ENCODE peak calls at places on chromosomes 6 and 20, in six cellular contexts. F, P, U, C, G and Y are unnamed samples.

GRCh38 chr20:44526129-44526528 is 4.3 kb upstream of the SERINC3 start:
- DNase-seq in C (peak; percentile 65), U (peak; percentile 52), P (no peak), F (peak; percentile 67), G (peak; percentile 21), Y (peak; percentile 27)

GRCh38 chr6:2376429-2377355 is 131.3 kb upstream of the GMDS start:
- DNase-seq in C (no peak), P (peak; percentile 34), U (peak; percentile 31), G (peak; percentile 82), F (peak; percentile 88), Y (peak; percentile 71)

GRCh38 chr6:44512868-44513641 is 125.5 kb downstream of the CDC5L start:
- DNase-seq in G (no peak), C (no peak), P (peak; percentile 41), U (no peak), F (peak; percentile 61), Y (no peak)

GRCh38 chr20:64103871-64104666 is 3.3 kb downstream of the NPBWR2 start:
- DNase-seq in U (no peak), P (no peak), C (no peak), F (no peak), G (no peak), Y (no peak)

GRCh38 chr6:26576929-26577719 is 19.6 kb upstream of the ABT1 start:
- DNase-seq in C (peak; percentile 86), U (peak; percentile 88), F (peak; percentile 63), P (peak; percentile 87), G (peak; percentile 86), Y (peak; percentile 71)

GRCh38 chr6:151683381-151683780 is 124.1 kb upstream of the ESR1 start:
- DNase-seq in F (no peak), C (no peak), G (no peak), U (no peak), P (no peak), Y (no peak)

GRCh38 chr6:8047466-8048292 is 16.5 kb downstream of the BLOC1S5 start:
- DNase-seq in P (peak; percentile 42), U (peak; percentile 35), C (peak; percentile 72), F (peak; percentile 47), G (no peak), Y (peak; percentile 53)

GRCh38 chr6:128394171-128394570 is 126.2 kb downstream of the PTPRK start:
- DNase-seq in G (no peak), P (peak; percentile 66), C (peak; percentile 66), F (peak; percentile 27), U (peak; percentile 44), Y (peak; percentile 27)

GRCh38 chr20:21102252-21102609 is 3.9 kb downstream of the LINC00237 start:
- DNase-seq in C (no peak), U (no peak), P (no peak), F (no peak), G (no peak), Y (no peak)

GRCh38 chr20:10761786-10762185 is 88.0 kb upstream of the JAG1 start:
- DNase-seq in U (peak; percentile 58), P (peak; percentile 62), F (peak; percentile 87), G (no peak), C (peak; percentile 94), Y (peak; percentile 16)

GRCh38 chr6:75563032-75563431 is 38.6 kb upstream of the SENP6 start:
- DNase-seq in G (peak; percentile 42), C (peak; percentile 66), F (peak; percentile 16), U (peak; percentile 47), P (peak; percentile 18), Y (peak; percentile 38)

GRCh38 chr6:98921038-98921437 is 26.7 kb downstream of the FBXL4 start:
- DNase-seq in P (no peak), C (peak; percentile 27), F (no peak), U (peak; percentile 10), G (no peak), Y (no peak)

GRCh38 chr6:90021701-90022100 is 127.4 kb downstream of the GJA10 start:
- DNase-seq in P (no peak), F (no peak), C (no peak), G (no peak), U (no peak), Y (no peak)

GRCh38 chr6:136501081-136501480 is 49.1 kb downstream of the MAP7 start:
- DNase-seq in U (no peak), F (no peak), P (no peak), G (no peak), C (no peak), Y (no peak)

GRCh38 chr20:46964299-46965123 is 69.9 kb downstream of the EYA2 start:
- DNase-seq in C (no peak), P (no peak), F (no peak), U (no peak), G (no peak), Y (no peak)

GRCh38 chr20:5039255-5039657 is 37.9 kb upstream of the SLC23A2 start:
- DNase-seq in C (no peak), F (no peak), U (no peak), G (no peak), P (no peak), Y (no peak)

DNA sequence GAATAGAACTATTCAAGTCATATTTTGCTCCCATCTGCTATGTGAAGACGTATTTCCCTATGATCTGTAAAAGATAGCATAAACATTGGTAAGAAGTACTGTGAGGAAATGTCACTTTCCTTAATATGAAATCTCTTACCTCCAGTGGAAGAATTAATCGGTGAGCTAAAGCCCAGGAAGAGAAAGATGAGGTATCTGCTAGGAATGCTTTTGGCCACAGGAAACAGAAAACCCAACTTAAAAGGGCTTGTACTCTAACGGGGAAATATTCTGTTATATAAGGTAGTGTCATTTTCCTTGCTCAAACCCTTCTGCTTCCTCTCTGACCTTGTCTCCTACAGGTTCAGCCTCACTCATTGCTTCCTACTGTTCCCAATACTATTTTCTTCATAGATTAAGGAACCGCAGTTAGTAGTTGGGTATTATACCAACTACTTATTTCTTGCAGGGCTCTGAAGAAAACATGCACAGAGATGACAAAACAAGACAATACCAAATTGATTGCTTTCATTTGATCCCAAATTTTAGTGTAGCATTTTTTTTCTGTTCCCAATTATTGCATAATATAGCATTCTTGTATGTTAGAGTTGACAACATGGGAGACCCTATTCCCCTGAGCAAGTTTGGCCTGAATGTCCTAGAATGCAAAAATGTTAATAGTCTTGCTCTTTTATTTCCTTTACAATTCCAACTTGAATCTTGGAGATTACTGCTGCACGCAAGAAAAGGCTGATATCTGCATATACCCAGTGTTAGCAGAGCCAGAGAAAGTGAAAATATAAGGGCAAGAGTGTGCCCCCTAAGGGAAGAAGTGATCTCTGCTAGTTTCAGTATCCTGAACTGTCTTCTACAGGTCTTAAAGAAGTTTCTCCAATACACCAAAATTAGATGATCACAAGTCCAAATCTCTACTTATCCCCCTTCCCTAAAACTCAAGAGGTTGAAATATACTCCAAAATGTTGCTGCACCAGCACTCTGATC is 65.3 kb downstream of the AFG1L start:
- DNase-seq in F (peak; percentile 50), G (no peak), P (no peak), C (peak; percentile 48), U (peak; percentile 47), Y (no peak)
- TF ChIP-seq CTCF in F (no peak), G (peak; percentile 28), P (no peak), C (peak; percentile 32), U (no peak), Y (peak; percentile 29)

GRCh38 chr20:41387433-41387832 is 20.8 kb upstream of the EMILIN3 start:
- DNase-seq in P (no peak), C (peak; percentile 50), G (no peak), F (no peak), U (no peak), Y (no peak)
- TF ChIP-seq CTCF in P (peak; percentile 9), C (peak; percentile 41), G (no peak), F (no peak), U (no peak), Y (no peak)

GRCh38 chr6:73898599-73898998 is 202.6 kb downstream of the CD109 start:
- DNase-seq in P (no peak), U (no peak), G (no peak), F (no peak), C (peak; percentile 37), Y (peak; percentile 40)
- TF ChIP-seq CTCF in P (no peak), U (no peak), G (peak; percentile 34), F (no peak), C (peak; percentile 39), Y (peak; percentile 28)

GRCh38 chr6:39003488-39003887 is 45.1 kb upstream of the GLP1R start:
- DNase-seq in G (no peak), P (no peak), F (no peak), C (no peak), U (no peak), Y (no peak)
- TF ChIP-seq CTCF in G (no peak), P (no peak), F (no peak), C (no peak), U (no peak), Y (no peak)